ENCODE peak calls at places on chromosome 22, in five cellular contexts. B is HEK293T; A is NCI-H1092; K is lower leg skin; J is stimulated activated CD8-positive, alpha-beta memory T cell treated with anti-CD3 and anti-CD28 coated beads, Interleukin-4, amount 100 ng/mL, for 4 hours. F is an unnamed sample.
A peak's percentile ranks its signal among the peaks of the same experiment; 100 is the strongest.

GRCh38 chr22:50548046-50548912 is 2.6 kb downstream of the KLHDC7B start:
- DNase-seq in B (no peak), A (no peak), K (no peak), J (no peak), F (no peak)

GRCh38 chr22:17119481-17120202 is 1.5 kb downstream of the TMEM121B start:
- DNase-seq in B (peak; percentile 60), A (no peak), K (no peak), J (no peak), F (peak; percentile 16)

GRCh38 chr22:31595271-31595670 is 66.7 kb downstream of the PISD start:
- DNase-seq in B (no peak), A (no peak), K (no peak), J (no peak), F (no peak)

GRCh38 chr22:45328822-45329535 is 19.2 kb downstream of the FAM118A start:
- DNase-seq in B (no peak), A (no peak), K (peak; percentile 48), J (no peak), F (no peak)

GRCh38 chr22:44881246-44881600 is 128.6 kb downstream of the PHF21B start:
- DNase-seq in B (no peak), A (no peak), K (no peak), J (no peak), F (no peak)

GRCh38 chr22:46679711-46680269 is 58.3 kb downstream of the CERK start:
- DNase-seq in B (no peak), A (no peak), K (no peak), J (no peak), F (no peak)

GRCh38 chr22:49826603-49827306 is 918 bp downstream of the BRD1 start:
- DNase-seq in B (peak; percentile 32), A (no peak), K (no peak), J (no peak), F (peak; percentile 73)

GRCh38 chr22:19064354-19065054 is 57.7 kb downstream of the DGCR2 start:
- DNase-seq in B (no peak), A (no peak), K (no peak), J (no peak), F (no peak)

GRCh38 chr22:49486225-49486624 is 341.4 kb downstream of the BRD1 start:
- DNase-seq in B (no peak), A (no peak), K (no peak), J (no peak), F (no peak)

GRCh38 chr22:21887841-21888240 is 20.4 kb upstream of the MAPK1 start:
- DNase-seq in B (no peak), A (no peak), K (no peak), J (no peak), F (no peak)

GRCh38 chr22:22099833-22100812 is 117.5 kb upstream of the TOP3B start:
- DNase-seq in B (peak; percentile 48), A (no peak), K (no peak), J (no peak), F (peak; percentile 12)

GRCh38 chr22:49788492-49788891 is 39.2 kb downstream of the BRD1 start:
- DNase-seq in B (no peak), A (no peak), K (peak; percentile 67), J (no peak), F (no peak)

GRCh38 chr22:38258895-38259294 is 13.9 kb downstream of the TMEM184B start:
- DNase-seq in B (no peak), A (no peak), K (no peak), J (no peak), F (no peak)

GRCh38 chr22:20635227-20635591 is 127.8 kb downstream of the MED15 start:
- DNase-seq in B (no peak), A (no peak), K (no peak), J (no peak), F (no peak)

GRCh38 chr22:36088292-36088691 is 59.7 kb upstream of the RBFOX2 start:
- DNase-seq in B (no peak), A (no peak), K (no peak), J (no peak), F (no peak)